ENCODE peak calls at places on chromosomes 7 and 10, in six cellular contexts. F is IMR-90, Z is heart left ventricle, R is AG09319, V is retinal pigment epithelial cell, K is BE2C. O is an unnamed sample.

GRCh38 chr10:62116896-62117295 is 151.7 kb downstream of the RTKN2 start:
- DNase-seq in F (no peak), Z (no peak), R (no peak), V (no peak), K (no peak), O (no peak)

GRCh38 chr10:69516548-69517195 is 56.5 kb downstream of the NEUROG3 start:
- DNase-seq in F (no peak), Z (no peak), R (no peak), V (no peak), K (no peak), O (no peak)

GRCh38 chr10:2529945-2530344 is 537.4 kb upstream of the PFKP start:
- DNase-seq in F (no peak), Z (no peak), R (no peak), V (no peak), K (no peak), O (no peak)

GRCh38 chr7:16962986-16963385 is 81.2 kb upstream of the AGR3 start:
- DNase-seq in F (peak; percentile 16), Z (no peak), R (no peak), V (no peak), K (no peak), O (no peak)

GRCh38 chr7:148395292-148395691 is 195.3 kb upstream of the C7orf33 start:
- DNase-seq in F (no peak), Z (no peak), R (no peak), V (no peak), K (no peak), O (peak; percentile 31)

GRCh38 chr7:30193333-30193943 is 58.7 kb downstream of the MTURN start:
- DNase-seq in F (no peak), Z (no peak), R (no peak), V (no peak), K (no peak), O (no peak)

GRCh38 chr7:92292981-92293380 is 47.2 kb downstream of the ANKIB1 start:
- DNase-seq in F (no peak), Z (no peak), R (no peak), V (no peak), K (peak; percentile 12), O (no peak)

GRCh38 chr7:127514499-127514898 is 70.9 kb downstream of the GCC1 start:
- DNase-seq in F (peak; percentile 39), Z (no peak), R (no peak), V (peak; percentile 4), K (no peak), O (no peak)

GRCh38 chr10:107540981-107541380 is 376.5 kb upstream of the SORCS1 start:
- DNase-seq in F (no peak), Z (no peak), R (no peak), V (no peak), K (no peak), O (no peak)

GRCh38 chr10:125201791-125202622 is 41.6 kb upstream of the CTBP2 start:
- DNase-seq in F (no peak), Z (no peak), R (no peak), V (no peak), K (no peak), O (no peak)

GRCh38 chr7:135169141-135169935 is 1.2 kb downstream of the CYREN start:
- DNase-seq in F (peak; percentile 59), Z (no peak), R (no peak), V (no peak), K (peak; percentile 59), O (peak; percentile 22)

GRCh38 chr7:135168001-135168400 is 2.5 kb downstream of the CYREN start:
- DNase-seq in F (no peak), Z (no peak), R (no peak), V (no peak), K (no peak), O (no peak)

GRCh38 chr7:135169936-135170222 is 628 bp downstream of the CYREN start:
- DNase-seq in F (no peak), Z (no peak), R (no peak), V (no peak), K (no peak), O (no peak)

GRCh38 chr7:135168489-135169140 is 1.9 kb downstream of the CYREN start:
- DNase-seq in F (no peak), Z (no peak), R (no peak), V (no peak), K (no peak), O (no peak)

GRCh38 chr7:135170223-135170997 is at the start of gene CYREN:
- DNase-seq in F (peak; percentile 93), Z (peak; percentile 96), R (peak; percentile 85), V (peak; percentile 74), K (peak; percentile 98), O (peak; percentile 92)
- TF ChIP-seq CTCF in F (peak; percentile 83), Z (peak; percentile 66), R (peak; percentile 64), V (peak; percentile 69), K (peak; percentile 65), O (peak; percentile 41)

GRCh38 chr10:131689486-131689885 is 211.3 kb upstream of the PPP2R2D start:
- DNase-seq in F (no peak), Z (no peak), R (no peak), V (no peak), K (no peak), O (no peak)

GRCh38 chr10:131689954-131690669 is 210.7 kb upstream of the PPP2R2D start:
- DNase-seq in F (no peak), Z (no peak), R (no peak), V (no peak), K (no peak), O (no peak)

GRCh38 chr10:131686781-131687419 is 213.9 kb upstream of the PPP2R2D start:
- DNase-seq in F (no peak), Z (no peak), R (no peak), V (no peak), K (no peak), O (no peak)

GRCh38 chr10:131689016-131689415 is 211.8 kb upstream of the PPP2R2D start:
- DNase-seq in F (no peak), Z (no peak), R (no peak), V (no peak), K (no peak), O (no peak)

DNA sequence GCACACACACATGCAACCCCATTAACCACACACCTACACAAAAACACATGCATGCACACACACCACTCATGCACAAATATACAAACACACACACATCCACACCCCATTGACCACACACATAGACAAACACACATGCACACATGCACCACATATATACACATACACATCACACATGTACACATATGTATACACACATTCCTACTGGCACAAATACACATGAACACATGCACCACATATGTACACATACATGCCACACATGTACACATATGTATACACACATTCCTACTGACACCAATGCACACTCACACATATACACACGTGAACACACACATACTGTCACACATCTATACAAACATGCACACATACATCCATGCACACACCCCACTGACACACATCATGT is 212.5 kb upstream of the PPP2R2D start:
- DNase-seq in F (no peak), Z (no peak), R (no peak), V (no peak), K (no peak), O (no peak)
- TF ChIP-seq CTCF in F (no peak), Z (no peak), R (no peak), V (no peak), K (no peak), O (no peak)

GRCh38 chr10:117075064-117075463 is 63.0 kb downstream of the VAX1 start:
- DNase-seq in F (peak; percentile 7), Z (no peak), R (no peak), V (no peak), K (no peak), O (no peak)

GRCh38 chr10:117078168-117078837 is 59.8 kb downstream of the VAX1 start:
- DNase-seq in F (no peak), Z (no peak), R (no peak), V (no peak), K (no peak), O (no peak)

GRCh38 chr10:117071293-117072050 is 66.5 kb upstream of the SHTN1 start:
- DNase-seq in F (no peak), Z (no peak), R (no peak), V (no peak), K (no peak), O (no peak)

GRCh38 chr10:117074621-117075020 is 63.4 kb downstream of the VAX1 start:
- DNase-seq in F (no peak), Z (no peak), R (no peak), V (no peak), K (no peak), O (no peak)
- TF ChIP-seq CTCF in F (no peak), Z (no peak), R (no peak), V (no peak), K (no peak), O (no peak)

GRCh38 chr7:117596134-117596533 is 116.3 kb downstream of the CFTR start:
- DNase-seq in F (no peak), Z (no peak), R (no peak), V (no peak), K (no peak), O (no peak)
- TF ChIP-seq CTCF in F (no peak), Z (no peak), R (no peak), V (no peak), K (no peak), O (no peak)

GRCh38 chr10:50063100-50063499 is 4.7 kb upstream of the WASHC2A start:
- DNase-seq in F (no peak), Z (no peak), R (no peak), V (no peak), K (no peak), O (peak; percentile 14)
- TF ChIP-seq CTCF in F (peak; percentile 7), Z (no peak), R (no peak), V (peak; percentile 32), K (no peak), O (no peak)

GRCh38 chr10:109022417-109023049 is 900.8 kb downstream of the XPNPEP1 start:
- DNase-seq in F (no peak), Z (no peak), R (no peak), V (no peak), K (no peak), O (no peak)

GRCh38 chr10:109018892-109019507 is 904.3 kb downstream of the XPNPEP1 start:
- DNase-seq in F (no peak), Z (no peak), R (no peak), V (no peak), K (no peak), O (no peak)
- TF ChIP-seq CTCF in F (peak; percentile 20), Z (peak; percentile 18), R (no peak), V (no peak), K (peak; percentile 47), O (no peak)

GRCh38 chr10:75651452-75651851 is 220.0 kb downstream of the LRMDA start:
- DNase-seq in F (no peak), Z (no peak), R (no peak), V (no peak), K (peak; percentile 19), O (no peak)
- TF ChIP-seq CTCF in F (no peak), Z (no peak), R (peak; percentile 10), V (peak; percentile 36), K (peak; percentile 45), O (peak; percentile 10)